ENCODE peak calls at places on chromosomes 7 and 10, in ten cellular contexts. B, K, O, Z, P, E, Y, U, X and V are unnamed samples.

GRCh38 chr7:87219545-87220025 is at the start of gene TMEM243:
- DNase-seq in P (peak), X (peak), Y (peak), Z (peak), U (no peak), K (peak), B (peak), E (peak), O (peak), V (peak)

GRCh38 chr10:8039323-8039922 is 15.1 kb upstream of the GATA3 start:
- DNase-seq in B (no peak), O (peak), Y (no peak), K (no peak), U (no peak), X (no peak), P (no peak), E (no peak), Z (no peak), V (no peak)

GRCh38 chr7:12397671-12398070 is 6.0 kb downstream of the VWDE start:
- DNase-seq in O (no peak), Z (no peak), U (no peak), B (no peak), P (no peak), X (no peak), Y (no peak), K (no peak), E (no peak), V (no peak)

GRCh38 chr10:8044908-8045727 is 9.4 kb upstream of the GATA3 start:
- DNase-seq in P (no peak), X (no peak), Y (peak), E (no peak), K (no peak), B (no peak), O (peak), U (no peak), Z (no peak), V (no peak)

GRCh38 chr7:84372712-84373111 is 178.1 kb upstream of the SEMA3A start:
- DNase-seq in E (no peak), P (no peak), K (no peak), B (peak), Z (no peak), Y (no peak), U (no peak), X (no peak), O (no peak), V (no peak)

GRCh38 chr7:121531175-121532070 is 135.3 kb upstream of the FAM3C start:
- DNase-seq in Y (no peak), U (no peak), O (peak), X (no peak), B (peak), Z (no peak), P (no peak), E (no peak), K (no peak), V (no peak)

GRCh38 chr10:11232222-11232961 is 214.7 kb downstream of the CELF2 start:
- DNase-seq in Y (no peak), O (no peak), E (no peak), B (no peak), P (no peak), Z (no peak), U (no peak), K (no peak), X (no peak), V (no peak)

GRCh38 chr7:55775051-55775420 is 87.5 kb downstream of the SEPTIN14 start:
- DNase-seq in X (no peak), B (no peak), K (no peak), O (no peak), P (no peak), Z (no peak), E (no peak), Y (no peak), U (no peak), V (no peak)

GRCh38 chr10:119538632-119539358 is 3.7 kb downstream of the RGS10 start:
- DNase-seq in O (no peak), Y (no peak), Z (no peak), E (no peak), U (no peak), B (no peak), P (no peak), X (no peak), K (no peak), V (no peak)

GRCh38 chr10:129764901-129765663 is 199.0 kb downstream of the EBF3 start:
- DNase-seq in U (peak), B (no peak), K (no peak), X (peak), O (no peak), Y (peak), Z (no peak), E (no peak), P (no peak), V (no peak)

GRCh38 chr7:72334066-72334465 is 78.1 kb downstream of the CALN1 start:
- DNase-seq in Z (no peak), U (no peak), X (no peak), O (peak), K (no peak), Y (no peak), B (no peak), P (no peak), E (no peak), V (no peak)

GRCh38 chr7:43808410-43808809 is 49.9 kb downstream of the BLVRA start:
- DNase-seq in U (no peak), P (no peak), E (no peak), O (peak), X (no peak), Y (no peak), K (no peak), B (no peak), Z (no peak), V (peak)

GRCh38 chr10:62083868-62084267 is 182.4 kb downstream of the ARID5B start:
- DNase-seq in O (no peak), Z (peak), B (peak), E (no peak), P (peak), X (no peak), K (peak), Y (no peak), U (no peak), V (no peak)

GRCh38 chr10:29969255-29970011 is 90.0 kb downstream of the JCAD start:
- DNase-seq in X (no peak), E (no peak), B (no peak), U (no peak), O (no peak), Y (peak), K (no peak), P (no peak), Z (no peak), V (no peak)

GRCh38 chr7:21939136-21939857 is 6.4 kb downstream of the CDCA7L start:
- DNase-seq in U (no peak), Y (no peak), K (no peak), P (no peak), O (no peak), X (no peak), E (no peak), B (no peak), Z (no peak), V (no peak)

GRCh38 chr7:105975770-105976428 is 12.8 kb downstream of the CDHR3 start:
- DNase-seq in B (no peak), X (no peak), Y (no peak), P (peak), Z (no peak), K (no peak), U (no peak), E (no peak), O (peak), V (no peak)

GRCh38 chr7:45573199-45573598 is 969 bp upstream of the ADCY1 start:
- DNase-seq in B (no peak), Y (no peak), Z (no peak), E (no peak), P (no peak), X (no peak), U (peak), O (no peak), K (no peak), V (no peak)

GRCh38 chr10:75203724-75204123 is 6.9 kb upstream of the VDAC2 start:
- DNase-seq in P (no peak), B (no peak), K (no peak), Y (no peak), U (no peak), E (no peak), O (no peak), Z (peak), X (no peak), V (no peak)

GRCh38 chr7:144513332-144513731 is 109.8 kb upstream of the NOBOX start:
- DNase-seq in Y (no peak), Z (no peak), U (no peak), B (peak), X (no peak), K (no peak), P (no peak), E (no peak), O (peak), V (no peak)

GRCh38 chr7:144386741-144387140 is 16.8 kb downstream of the NOBOX start:
- DNase-seq in X (no peak), K (no peak), B (peak), U (peak), Z (no peak), Y (no peak), O (no peak), P (no peak), E (no peak), V (no peak)

GRCh38 chr7:479948-480499 is 39.6 kb downstream of the PDGFA start:
- DNase-seq in B (no peak), K (no peak), P (no peak), Y (peak), Z (peak), X (peak), E (no peak), O (no peak), U (no peak), V (no peak)

GRCh38 chr10:31580646-31581045 is 261.6 kb downstream of the ZEB1 start:
- DNase-seq in P (no peak), E (no peak), B (no peak), O (no peak), X (no peak), Z (no peak), U (peak), K (peak), Y (no peak), V (no peak)

GRCh38 chr10:21531164-21531563 is 2.9 kb upstream of the MLLT10 start:
- DNase-seq in O (no peak), Y (no peak), P (no peak), B (no peak), U (no peak), K (no peak), Z (no peak), E (no peak), X (no peak), V (no peak)

GRCh38 chr10:123043409-123043925 is 34.7 kb downstream of the ACADSB start:
- DNase-seq in Y (no peak), U (no peak), P (peak), K (no peak), E (no peak), O (peak), Z (no peak), B (peak), X (peak), V (no peak)

GRCh38 chr10:93452143-93452542 is 30.0 kb downstream of the MYOF start:
- DNase-seq in U (no peak), X (no peak), K (no peak), O (no peak), Y (no peak), Z (no peak), E (no peak), P (no peak), B (no peak), V (no peak)

GRCh38 chr10:93462371-93462770 is 19.8 kb downstream of the MYOF start:
- DNase-seq in E (no peak), P (no peak), O (no peak), U (no peak), B (no peak), Y (no peak), X (no peak), K (no peak), Z (no peak), V (no peak)

DNA sequence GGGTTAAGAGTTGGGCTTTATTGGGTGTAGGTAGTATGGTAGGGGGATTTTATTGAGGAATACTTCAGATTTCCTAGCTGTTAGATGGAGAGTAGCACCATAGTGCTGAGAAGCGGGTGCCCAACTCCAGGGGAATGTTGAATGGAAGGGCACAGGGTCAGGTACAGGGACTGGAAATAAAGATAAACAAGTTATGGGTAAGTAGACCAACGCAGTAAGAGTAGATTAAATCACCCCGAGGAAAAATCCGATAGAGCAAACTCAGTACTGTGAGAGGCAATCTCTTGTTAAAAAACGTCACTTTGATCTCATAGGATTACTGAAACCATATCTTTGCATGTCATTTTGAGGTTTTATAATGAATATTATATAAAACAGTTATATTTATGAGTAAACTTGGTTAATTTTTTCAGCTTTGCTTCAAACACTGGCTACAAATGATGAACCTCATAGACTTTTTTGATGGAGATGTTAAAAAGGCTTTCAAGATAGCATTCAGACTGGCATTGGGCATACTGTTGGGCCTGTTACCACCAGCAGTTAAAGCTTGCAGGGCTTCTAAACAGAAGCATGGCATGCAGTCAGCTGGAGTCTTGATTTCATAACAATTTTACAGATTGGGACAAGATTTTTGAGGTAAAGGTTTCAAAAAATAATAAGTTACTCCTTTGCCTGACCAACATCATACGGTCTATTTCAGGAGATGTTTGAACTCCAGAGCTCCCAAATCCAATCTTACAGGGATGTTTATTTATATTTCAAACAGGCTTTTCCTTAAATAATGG is 7.1 kb downstream of the AHR start:
- DNase-seq in P (no peak), E (no peak), Z (no peak), B (no peak), K (no peak), X (no peak), Y (no peak), O (no peak), U (no peak), V (no peak)
- H3K4me3 ChIP-seq in P (no peak), E (peak), Z (no peak), B (no peak), K (no peak), X (peak), Y (peak), O (no peak), U (peak), V (peak)

GRCh38 chr10:3774814-3775670 is 10.0 kb downstream of the KLF6 start:
- DNase-seq in U (peak), K (no peak), Y (no peak), B (peak), P (no peak), O (peak), E (no peak), X (no peak), Z (peak), V (no peak)

GRCh38 chr10:3775671-3776551 is 9.1 kb downstream of the KLF6 start:
- DNase-seq in B (peak), O (peak), X (no peak), K (no peak), E (no peak), U (peak), Y (no peak), P (no peak), Z (no peak), V (no peak)

GRCh38 chr10:3778708-3779108 is 6.3 kb downstream of the KLF6 start:
- DNase-seq in B (no peak), Y (no peak), P (no peak), X (no peak), K (no peak), E (no peak), Z (no peak), O (no peak), U (peak), V (no peak)

GRCh38 chr10:3777876-3778707 is 6.9 kb downstream of the KLF6 start:
- DNase-seq in P (no peak), O (no peak), K (no peak), B (no peak), X (no peak), U (peak), Z (no peak), Y (no peak), E (no peak), V (no peak)

DNA sequence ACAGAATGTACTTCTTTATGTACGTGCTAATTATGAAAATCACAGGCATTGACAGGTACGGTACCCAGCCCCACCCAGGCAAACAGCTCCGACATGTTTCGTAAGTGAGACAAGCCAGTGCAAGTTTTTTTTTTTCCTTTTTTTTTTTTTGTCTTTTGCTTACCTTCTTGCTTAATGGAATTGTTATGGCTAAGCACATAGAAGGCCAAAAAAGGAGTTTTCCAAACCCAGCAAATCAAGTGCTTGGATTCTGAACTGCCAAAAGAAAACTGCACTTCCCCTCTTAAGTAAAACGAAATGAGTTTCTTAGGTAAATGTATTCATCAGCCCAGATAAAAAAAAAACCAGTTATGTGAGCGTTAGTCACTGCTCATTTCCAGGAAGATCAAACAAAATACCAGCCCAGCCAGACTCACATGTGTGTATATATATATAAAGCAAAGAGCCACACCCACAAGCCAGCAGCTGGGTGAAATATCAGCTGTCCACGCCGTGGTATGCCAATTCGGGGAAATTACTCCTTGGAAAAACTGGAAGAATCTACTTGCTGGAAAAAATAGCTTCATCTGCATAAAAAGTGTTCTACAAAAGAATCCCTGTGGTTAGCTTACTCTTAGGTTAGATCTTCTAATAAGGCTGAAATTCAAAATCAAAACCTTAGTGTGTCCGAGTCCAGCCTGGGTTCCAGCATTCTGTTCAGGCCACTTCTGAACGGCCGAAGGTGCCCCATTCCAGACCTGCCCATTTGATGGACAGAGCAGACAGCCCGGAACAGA is 8.0 kb downstream of the KLF6 start:
- DNase-seq in E (no peak), Z (peak), U (peak), K (no peak), O (peak), B (peak), Y (no peak), P (peak), X (no peak), V (no peak)
- H3K27ac ChIP-seq in E (peak), Z (peak), U (peak), K (no peak), O (no peak), B (peak), Y (peak), P (peak), X (peak), V (peak)

GRCh38 chr7:47371733-47372368 is 210.1 kb downstream of the TNS3 start:
- DNase-seq in X (peak), P (no peak), E (peak), Y (peak), K (peak), O (peak), B (peak), Z (peak), U (no peak), V (peak)
- H3K4me3 ChIP-seq in X (no peak), P (no peak), E (no peak), Y (peak), K (no peak), O (no peak), B (no peak), Z (no peak), U (no peak), V (no peak)

DNA sequence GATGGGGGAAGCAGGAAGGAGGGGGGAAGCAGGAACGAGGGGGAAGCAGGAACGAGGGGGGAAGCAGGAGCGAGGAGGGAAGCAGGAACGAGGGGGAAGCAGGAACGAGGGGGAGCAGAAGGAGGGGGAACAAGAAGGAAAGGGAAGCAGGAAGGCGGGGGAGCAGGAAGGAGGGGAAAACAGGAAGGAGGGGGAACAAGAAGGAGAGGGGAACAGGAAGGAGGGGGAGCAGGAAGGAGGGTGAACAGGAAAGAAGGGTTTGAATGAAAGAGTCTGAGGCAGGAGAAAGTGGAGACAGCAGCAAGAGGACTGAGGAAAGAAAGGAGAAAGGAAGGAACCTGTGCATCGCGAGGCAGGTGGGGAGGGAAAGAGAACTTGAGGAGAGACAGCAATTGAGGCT is 256.6 kb downstream of the PTEN start:
- DNase-seq in X (no peak), B (no peak), O (no peak), U (no peak), K (no peak), E (no peak), Z (no peak), Y (no peak), P (no peak), V (no peak)
- H3K27ac ChIP-seq in X (no peak), B (no peak), O (no peak), U (no peak), K (no peak), E (no peak), Z (no peak), Y (no peak), P (no peak), V (no peak)

GRCh38 chr10:69234447-69234846 is 14.3 kb downstream of the HKDC1 start:
- DNase-seq in E (no peak), X (no peak), K (no peak), O (no peak), U (no peak), P (no peak), Z (no peak), B (no peak), Y (no peak), V (no peak)
- H3K4me3 ChIP-seq in E (no peak), X (no peak), K (no peak), O (no peak), U (no peak), P (no peak), Z (no peak), B (no peak), Y (no peak), V (no peak)

GRCh38 chr7:23426876-23427275 is 43.4 kb downstream of the IGF2BP3 start:
- DNase-seq in U (no peak), E (no peak), Z (no peak), O (no peak), Y (no peak), B (peak), P (no peak), K (no peak), X (no peak), V (no peak)
- H3K27ac ChIP-seq in U (no peak), E (no peak), Z (no peak), O (no peak), Y (no peak), B (no peak), P (no peak), K (no peak), X (no peak), V (no peak)

DNA sequence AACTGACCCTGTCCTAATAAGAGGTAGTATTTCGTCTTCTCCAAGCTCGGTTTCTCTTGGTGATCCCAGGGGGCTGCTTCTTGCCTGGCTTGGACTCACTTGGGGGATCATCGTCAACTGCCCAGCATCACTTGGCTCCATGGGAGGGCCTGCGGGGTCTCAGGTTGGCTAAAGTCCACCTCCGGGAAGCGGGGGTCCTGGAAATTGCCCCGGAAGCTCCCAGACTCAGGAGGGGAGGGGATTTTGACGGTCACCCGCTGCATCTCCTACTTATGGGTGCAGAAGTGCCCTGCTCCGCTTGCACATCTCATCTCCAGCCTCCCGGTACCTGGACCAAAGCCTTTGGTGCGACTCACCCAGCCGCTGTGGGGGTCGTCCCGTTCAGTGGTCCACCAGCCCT is 18.7 kb downstream of the KCNK18 start:
- DNase-seq in P (no peak), K (no peak), E (no peak), Z (no peak), B (no peak), X (no peak), O (no peak), U (no peak), Y (no peak), V (no peak)
- H3K4me3 ChIP-seq in P (peak), K (no peak), E (no peak), Z (no peak), B (no peak), X (peak), O (no peak), U (peak), Y (peak), V (peak)

DNA sequence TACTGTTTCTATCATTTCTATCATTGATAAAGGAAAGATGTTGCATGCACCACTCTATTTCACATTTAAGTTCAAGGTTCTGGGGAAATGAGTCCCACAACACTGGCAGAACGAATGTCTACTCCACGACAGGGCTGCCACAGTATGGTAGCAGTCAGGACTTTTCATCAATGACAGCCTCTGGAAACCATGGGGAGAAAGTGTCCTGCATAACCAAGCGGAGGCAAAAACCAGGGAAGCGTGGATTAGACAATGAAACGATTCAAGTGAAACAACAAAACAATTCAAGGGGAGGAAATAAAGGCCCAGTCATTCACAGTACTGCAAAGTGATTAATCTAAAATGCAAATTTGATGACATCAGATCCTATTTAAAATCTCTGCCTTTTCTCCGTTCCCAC is 168.3 kb downstream of the DPY19L1 start:
- DNase-seq in E (no peak), O (no peak), B (no peak), Y (no peak), K (no peak), U (no peak), Z (no peak), P (no peak), X (no peak), V (no peak)
- H3K27ac ChIP-seq in E (no peak), O (no peak), B (no peak), Y (no peak), K (no peak), U (no peak), Z (no peak), P (no peak), X (peak), V (no peak)